ENCODE peak calls at places on chromosomes 4 and X, in seven cellular contexts. A is upper lobe of right lung, K is fibroblast of lung, B is astrocyte, O is HepG2, T is HCT116, N is lower lobe of right lung. Z is an unnamed sample.

GRCh38 chrX:115939070-115939469 is 231.5 kb upstream of the AGTR2 start:
- DNase-seq in N (no peak), T (no peak), A (no peak), O (no peak), K (no peak), B (no peak), Z (no peak)

GRCh38 chrX:45208121-45208856 is 7.6 kb upstream of the DIPK2B start:
- DNase-seq in A (no peak), K (peak), B (no peak), N (no peak), T (no peak), O (no peak), Z (no peak)

GRCh38 chrX:134718329-134719317 is 60.4 kb upstream of the PLAC1 start:
- DNase-seq in K (peak), A (peak), B (peak), O (no peak), N (peak), T (peak), Z (peak)

GRCh38 chr4:20266215-20267082 is 14.7 kb downstream of the SLIT2 start:
- DNase-seq in T (no peak), K (peak), N (no peak), O (no peak), B (peak), A (no peak), Z (no peak)

GRCh38 chrX:47191331-47191730 is 2.3 kb upstream of the UBA1 start:
- DNase-seq in A (no peak), N (no peak), T (peak), B (no peak), O (no peak), K (no peak), Z (no peak)

GRCh38 chrX:134462927-134463326 is 3.0 kb downstream of the HPRT1 start:
- DNase-seq in A (no peak), O (peak), K (no peak), N (no peak), B (no peak), T (no peak), Z (no peak)

GRCh38 chrX:35726176-35726575 is 72.0 kb upstream of the MAGEB16 start:
- DNase-seq in K (no peak), O (no peak), T (no peak), B (no peak), N (no peak), A (no peak), Z (peak)

GRCh38 chr4:16197842-16198241 is 28.4 kb downstream of the TAPT1 start:
- DNase-seq in A (no peak), T (no peak), B (peak), K (peak), N (no peak), O (no peak), Z (no peak)

GRCh38 chrX:38055170-38055847 is 49.0 kb downstream of the SYTL5 start:
- DNase-seq in N (no peak), T (no peak), K (peak), A (no peak), B (peak), O (no peak), Z (peak)

GRCh38 chrX:145817299-145817665 is 347 bp upstream of the SLITRK2 start:
- DNase-seq in N (no peak), O (no peak), B (no peak), K (no peak), T (no peak), A (no peak), Z (no peak)

GRCh38 chr4:23945521-23946017 is 55.7 kb upstream of the PPARGC1A start:
- DNase-seq in N (peak), K (peak), A (no peak), O (peak), B (peak), T (no peak), Z (peak)

GRCh38 chr4:107689912-107690587 is 30.0 kb downstream of the PAPSS1 start:
- DNase-seq in N (no peak), B (peak), A (no peak), O (peak), T (peak), K (peak), Z (peak)

GRCh38 chrX:47623540-47624027 is 3.9 kb upstream of the SYN1 start:
- DNase-seq in A (peak), N (peak), K (peak), B (peak), O (peak), T (no peak), Z (peak)

GRCh38 chrX:44105228-44105913 is 132.2 kb upstream of the NDP start:
- DNase-seq in K (no peak), B (no peak), O (no peak), T (no peak), A (no peak), N (no peak), Z (no peak)

GRCh38 chr4:47531241-47531953 is 46.3 kb downstream of the ATP10D start:
- DNase-seq in N (no peak), T (no peak), A (peak), O (peak), B (peak), K (peak), Z (peak)

GRCh38 chrX:115013705-115014104 is 3.7 kb downstream of the IL13RA2 start:
- DNase-seq in O (no peak), A (no peak), N (no peak), B (no peak), K (peak), T (no peak), Z (no peak)

GRCh38 chr4:133929540-133929939 is 272.0 kb downstream of the PABPC4L start:
- DNase-seq in T (no peak), K (no peak), A (no peak), B (no peak), N (no peak), O (no peak), Z (no peak)

GRCh38 chr4:84499065-84499982 is at the start of gene NKX6-1:
- DNase-seq in A (peak), B (peak), K (peak), N (peak), T (peak), O (no peak), Z (peak)

GRCh38 chr4:75051431-75051830 is 118.5 kb downstream of the PARM1 start:
- DNase-seq in K (no peak), B (no peak), T (no peak), N (no peak), A (no peak), O (no peak), Z (no peak)

GRCh38 chr4:107709916-107710315 is 10.1 kb downstream of the PAPSS1 start:
- DNase-seq in A (no peak), T (no peak), N (no peak), B (no peak), O (no peak), K (peak), Z (no peak)

GRCh38 chr4:139489638-139490037 is 35.7 kb downstream of the RAB33B start:
- DNase-seq in O (no peak), B (no peak), K (no peak), T (no peak), N (no peak), A (no peak), Z (no peak)

GRCh38 chr4:76235915-76236314 is 15.6 kb upstream of the FAM47E start:
- DNase-seq in A (no peak), N (no peak), O (no peak), K (no peak), B (no peak), T (no peak), Z (no peak)

GRCh38 chr4:109648266-109648996 is 54.8 kb downstream of the CASP6 start:
- DNase-seq in T (no peak), K (no peak), B (no peak), N (no peak), A (no peak), O (no peak), Z (peak)

GRCh38 chrX:17414839-17415238 is 39.8 kb downstream of the NHS start:
- DNase-seq in B (no peak), T (no peak), N (no peak), O (no peak), A (no peak), K (no peak), Z (no peak)

GRCh38 chr4:125265846-125266245 is 48.9 kb upstream of the FAT4 start:
- DNase-seq in O (no peak), K (no peak), N (no peak), B (no peak), A (no peak), T (no peak), Z (no peak)

GRCh38 chrX:150841466-150842197 is 56.8 kb downstream of the CD99L2 start:
- DNase-seq in N (no peak), O (no peak), A (no peak), T (no peak), B (peak), K (peak), Z (peak)

GRCh38 chr4:54784188-54784671 is 126.5 kb downstream of the KIT start:
- DNase-seq in B (peak), A (peak), K (peak), T (no peak), O (no peak), N (peak), Z (peak)
- H3K27ac ChIP-seq in B (no peak), A (peak), K (peak), T (no peak), O (no peak), N (peak), Z (peak)

DNA sequence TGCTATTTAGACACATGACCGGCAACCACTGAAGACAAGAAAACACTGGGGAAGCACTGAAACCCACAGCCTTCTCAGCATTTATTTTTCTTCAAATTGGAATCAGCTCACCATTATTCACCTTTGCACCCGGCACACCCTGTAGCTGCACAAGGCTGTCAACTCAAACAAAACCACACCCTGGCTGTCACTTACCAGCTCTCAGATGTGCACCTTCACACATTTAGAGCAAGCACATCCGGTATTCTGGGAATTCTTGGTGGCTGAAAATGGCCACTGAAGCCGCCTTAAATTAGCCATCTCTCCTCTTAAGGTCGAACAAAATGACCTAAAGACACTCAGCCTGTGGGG is 5.9 kb downstream of the ZFYVE28 start:
- DNase-seq in O (no peak), B (no peak), N (no peak), K (no peak), T (no peak), A (no peak), Z (no peak)
- H3K4me3 ChIP-seq in O (peak), B (peak), N (peak), K (peak), T (peak), A (peak), Z (peak)

DNA sequence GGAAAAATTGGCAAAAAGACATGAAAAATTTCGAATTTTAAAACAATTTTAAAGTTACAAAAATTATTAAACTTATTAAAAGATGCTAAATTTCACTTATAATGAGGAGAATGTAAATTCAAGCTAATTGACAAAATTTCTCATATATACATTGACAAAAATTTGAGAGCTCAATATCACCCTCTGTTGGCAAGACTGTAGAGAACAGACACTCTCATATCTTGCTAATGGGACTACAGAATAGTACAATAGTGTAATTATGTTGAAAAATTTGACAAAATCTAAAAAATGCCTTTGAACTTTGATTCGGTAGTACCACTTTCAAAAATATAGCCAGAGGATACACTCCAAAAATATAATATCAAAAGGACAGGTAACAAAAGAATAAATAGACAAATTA is 29.8 kb downstream of the DCAF8L2 start:
- DNase-seq in K (peak), B (no peak), T (no peak), N (no peak), O (peak), A (no peak), Z (no peak)
- TF ChIP-seq CTCF in K (no peak), B (peak), T (peak), N (no peak), O (peak), A (peak), Z (peak)

DNA sequence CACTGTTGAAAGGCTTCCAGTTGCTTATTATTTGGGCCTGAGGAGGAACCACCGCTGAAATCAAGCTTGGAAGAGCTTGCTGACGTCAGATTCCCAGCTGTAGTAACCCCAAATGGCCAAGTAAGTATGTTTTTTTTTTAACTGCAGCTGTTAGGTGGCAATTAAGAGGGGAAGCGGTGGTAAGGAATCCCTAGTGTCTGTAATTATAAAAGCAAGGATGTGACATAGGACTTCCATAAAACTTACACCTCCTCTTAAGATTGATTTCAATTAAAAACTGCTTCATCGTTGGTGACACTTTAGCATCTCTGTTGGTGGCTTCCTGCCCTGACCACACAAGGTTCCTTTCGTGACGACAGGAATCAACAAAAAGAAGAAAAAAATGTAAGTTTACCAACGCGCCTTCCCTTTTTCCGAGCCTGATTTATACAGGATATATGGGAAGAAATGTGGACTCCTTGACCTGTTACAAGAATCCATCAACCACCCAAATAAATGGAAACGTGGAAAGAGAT is 908 bp downstream of the RELL1 start:
- DNase-seq in A (no peak), O (no peak), T (no peak), K (peak), B (peak), N (no peak), Z (no peak)
- H3K27ac ChIP-seq in A (peak), O (peak), T (peak), K (peak), B (peak), N (peak), Z (peak)

GRCh38 chr4:3657917-3658913 is 108.0 kb upstream of the ADRA2C start:
- DNase-seq in T (no peak), N (no peak), O (no peak), B (peak), K (peak), A (no peak), Z (peak)
- H3K4me3 ChIP-seq in T (no peak), N (no peak), O (no peak), B (no peak), K (no peak), A (no peak), Z (no peak)

DNA sequence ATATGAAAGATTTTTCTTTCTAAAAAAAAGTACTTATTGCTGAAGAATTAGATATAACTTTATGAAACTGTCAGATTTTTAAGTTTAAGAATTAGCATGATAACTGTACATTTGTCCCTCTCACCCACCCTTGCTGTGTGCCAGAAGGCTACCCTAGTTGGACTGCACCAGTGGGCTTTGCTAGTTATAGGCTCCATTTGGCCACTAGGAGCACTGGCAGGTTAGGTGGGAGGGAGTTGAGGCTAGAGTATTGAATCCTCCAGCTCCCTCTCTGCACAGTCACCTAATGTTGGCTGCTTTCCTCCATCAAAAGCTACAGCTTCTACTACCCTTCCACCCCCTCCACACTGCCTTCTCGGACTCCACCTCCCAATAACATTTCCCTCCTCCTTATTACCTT is 84.2 kb downstream of the TASL start:
- DNase-seq in N (no peak), K (no peak), A (no peak), T (no peak), O (no peak), B (no peak), Z (no peak)
- TF ChIP-seq CTCF in N (no peak), K (no peak), A (no peak), T (peak), O (no peak), B (no peak), Z (no peak)

GRCh38 chr4:184476660-184477059 is 2.3 kb upstream of the IRF2 start:
- DNase-seq in N (no peak), T (no peak), B (no peak), A (no peak), K (no peak), O (no peak), Z (no peak)

GRCh38 chr4:184473515-184474260 is 662 bp downstream of the IRF2 start:
- DNase-seq in N (peak), K (peak), T (no peak), A (peak), B (peak), O (no peak), Z (peak)

GRCh38 chr4:184474261-184475095 is at the start of gene IRF2:
- DNase-seq in O (peak), B (peak), K (peak), A (peak), T (peak), N (peak), Z (peak)

GRCh38 chr4:184473265-184473514 is 1.2 kb downstream of the IRF2 start:
- DNase-seq in N (no peak), T (no peak), B (no peak), O (no peak), K (no peak), A (no peak), Z (no peak)

GRCh38 chr4:184475096-184475461 is 729 bp upstream of the IRF2 start:
- DNase-seq in A (peak), B (peak), T (no peak), N (peak), K (peak), O (no peak), Z (peak)
- H3K27ac ChIP-seq in A (peak), B (peak), T (peak), N (peak), K (peak), O (peak), Z (peak)